ENCODE peak calls at places on chromosomes 2 and 18, in five cellular contexts. I is trophoblast cell, Y is IMR-90, G is mesenchymal stem cell, Z is H1. C is an unnamed sample.

GRCh38 chr18:35861367-35862114 is 110.9 kb upstream of the RMP24 start:
- DNase-seq in I (no peak), Y (no peak), G (no peak), Z (no peak), C (peak; percentile 47)

GRCh38 chr2:200373196-200373595 is 66.7 kb downstream of the SPATS2L start:
- DNase-seq in I (no peak), Y (no peak), G (no peak), Z (no peak), C (no peak)

GRCh38 chr18:33116376-33116775 is 324.1 kb downstream of the CCDC178 start:
- DNase-seq in I (no peak), Y (no peak), G (no peak), Z (no peak), C (no peak)

GRCh38 chr2:219402665-219403515 is 15.2 kb upstream of the DNPEP start:
- DNase-seq in I (peak; percentile 66), Y (peak; percentile 88), G (peak; percentile 86), Z (no peak), C (peak; percentile 90)

GRCh38 chr2:152088006-152088405 is 10.8 kb downstream of the CACNB4 start:
- DNase-seq in I (no peak), Y (no peak), G (no peak), Z (no peak), C (no peak)

GRCh38 chr18:37553633-37554398 is 11.8 kb downstream of the CELF4 start:
- DNase-seq in I (no peak), Y (no peak), G (no peak), Z (no peak), C (peak; percentile 62)

GRCh38 chr2:166410828-166411472 is 35.2 kb upstream of the SCN9A start:
- DNase-seq in I (peak; percentile 28), Y (peak; percentile 96), G (peak; percentile 76), Z (no peak), C (peak; percentile 22)

GRCh38 chr2:216023055-216023648 is 9.8 kb upstream of the MREG start:
- DNase-seq in I (peak; percentile 48), Y (peak; percentile 52), G (peak; percentile 60), Z (peak; percentile 31), C (peak; percentile 77)

GRCh38 chr18:10892801-10893595 is 256.4 kb downstream of the PIEZO2 start:
- DNase-seq in I (no peak), Y (peak; percentile 20), G (peak; percentile 67), Z (no peak), C (no peak)

GRCh38 chr18:24837065-24837464 is 376.6 kb downstream of the HRH4 start:
- DNase-seq in I (no peak), Y (peak; percentile 98), G (peak; percentile 87), Z (no peak), C (no peak)

GRCh38 chr2:179340678-179341077 is 76.0 kb upstream of the SESTD1 start:
- DNase-seq in I (peak; percentile 77), Y (peak; percentile 28), G (peak; percentile 19), Z (no peak), C (peak; percentile 44)

GRCh38 chr2:69786105-69786504 is 43.4 kb upstream of the GMCL1 start:
- DNase-seq in I (no peak), Y (no peak), G (no peak), Z (no peak), C (no peak)

GRCh38 chr2:47056875-47057731 is 98.0 kb downstream of the STPG4 start:
- DNase-seq in I (no peak), Y (no peak), G (peak; percentile 45), Z (no peak), C (no peak)

GRCh38 chr2:20534913-20535801 is 88.3 kb downstream of the RHOB start:
- DNase-seq in I (peak; percentile 93), Y (no peak), G (no peak), Z (no peak), C (peak; percentile 73)
- H3K4me1 ChIP-seq in I (peaks cover 58% of the 10 kb centered on the region), Y (peaks cover 2% of the 10 kb centered on the region), G (peaks cover 11% of the 10 kb centered on the region), Z (peaks cover 26% of the 10 kb centered on the region), C (peaks cover 14% of the 10 kb centered on the region)

DNA sequence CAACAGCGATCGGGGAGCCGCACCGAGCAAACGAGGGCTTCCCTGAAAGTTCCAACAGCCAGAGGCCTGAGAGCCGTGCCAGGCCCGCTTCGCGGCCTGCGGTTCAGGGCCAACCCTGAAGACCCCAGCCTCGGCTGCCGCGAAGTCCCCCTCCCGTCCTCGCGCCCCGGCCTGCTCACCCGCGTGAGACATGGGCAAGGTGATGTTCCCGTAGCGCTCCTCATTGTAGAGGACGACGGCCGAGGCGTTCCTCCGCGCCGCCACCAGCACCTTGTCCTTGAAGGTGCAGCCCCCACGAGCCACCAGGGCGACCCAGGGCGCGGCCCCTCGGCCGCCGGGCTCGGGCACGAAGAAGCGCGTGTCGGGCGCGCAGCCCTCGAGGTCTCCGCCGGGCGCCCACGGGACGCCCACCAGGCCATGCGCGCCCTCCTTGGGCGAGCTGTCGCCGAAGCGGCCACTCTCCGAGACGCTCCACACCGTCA is 510 bp downstream of the RNF149 start:
- DNase-seq in I (no peak), Y (no peak), G (peak; percentile 41), Z (no peak), C (peak; percentile 45)
- H2BK120ac ChIP-seq in I (peak overlapping the region; percentile 42), Y (peak overlapping the region; percentile 21), G (peak overlapping the region; percentile 74), Z (no peak overlapping the region), C (no peak overlapping the region)

GRCh38 chr2:68251187-68251854 is 1.0 kb downstream of the PPP3R1 start:
- DNase-seq in I (peak; percentile 71), Y (peak; percentile 76), G (peak; percentile 86), Z (peak; percentile 25), C (peak; percentile 90)

GRCh38 chr2:68248806-68249205 is 3.5 kb downstream of the PPP3R1 start:
- DNase-seq in I (no peak), Y (no peak), G (no peak), Z (no peak), C (peak; percentile 30)

GRCh38 chr2:68251855-68252406 is 401 bp downstream of the PPP3R1 start:
- DNase-seq in I (no peak), Y (no peak), G (no peak), Z (no peak), C (peak; percentile 37)

GRCh38 chr2:68250652-68251186 is 1.6 kb downstream of the PPP3R1 start:
- DNase-seq in I (no peak), Y (no peak), G (no peak), Z (no peak), C (no peak)

GRCh38 chr2:68250196-68250595 is 2.1 kb downstream of the PPP3R1 start:
- DNase-seq in I (no peak), Y (no peak), G (no peak), Z (no peak), C (no peak)
- H3K4me1 ChIP-seq in I (peaks cover 5% of the 10 kb centered on the region), Y (peaks cover 13% of the 10 kb centered on the region), G (peaks cover 3% of the 10 kb centered on the region), Z (peaks cover 6% of the 10 kb centered on the region), C (peaks cover 21% of the 10 kb centered on the region)

DNA sequence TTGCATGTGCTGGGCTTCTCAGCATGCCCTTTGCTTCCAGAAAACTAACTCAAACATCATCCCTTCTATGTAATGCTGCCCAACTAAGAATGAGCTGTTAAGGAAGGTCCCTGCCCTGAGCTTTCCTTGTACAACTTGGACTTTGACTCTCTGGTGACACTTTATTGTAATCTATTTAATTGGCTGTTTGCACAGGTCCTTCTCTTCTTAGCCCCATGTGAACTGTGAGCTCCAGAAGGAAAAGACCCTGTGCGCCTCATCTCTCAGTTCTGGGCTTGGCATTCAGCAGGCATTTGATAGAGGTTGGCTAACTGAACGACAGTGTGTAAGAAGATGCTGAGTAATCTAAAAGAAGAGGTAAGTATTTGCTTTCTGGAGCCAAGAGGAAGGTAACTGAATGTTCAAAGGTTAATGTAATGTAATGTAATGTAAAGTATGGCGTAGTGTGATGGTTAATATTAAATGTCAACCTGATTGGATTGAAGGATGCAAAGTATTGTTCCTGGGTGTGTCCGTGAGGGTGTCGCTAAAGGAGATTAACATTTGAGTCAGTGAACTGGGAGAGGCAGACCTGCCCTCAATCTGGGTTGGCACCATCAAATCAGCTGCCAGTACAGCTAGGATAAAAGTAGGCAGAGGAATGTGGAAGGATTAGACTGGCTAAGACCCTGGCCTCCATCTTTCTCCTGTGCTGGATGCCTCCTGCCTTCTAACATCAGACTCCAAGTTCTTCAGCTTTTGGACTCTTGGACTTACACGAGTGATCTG is 60.8 kb upstream of the CCDC195 start:
- DNase-seq in I (no peak), Y (no peak), G (no peak), Z (no peak), C (no peak)
- H2BK120ac ChIP-seq in I (no peak overlapping the region), Y (no peak overlapping the region), G (no peak overlapping the region), Z (no peak overlapping the region), C (no peak overlapping the region)

GRCh38 chr2:8309131-8309530 is 372.7 kb upstream of the ID2 start:
- DNase-seq in I (no peak), Y (no peak), G (peak; percentile 27), Z (no peak), C (no peak)

GRCh38 chr2:8307779-8308178 is 374.1 kb upstream of the ID2 start:
- DNase-seq in I (no peak), Y (no peak), G (no peak), Z (no peak), C (no peak)

GRCh38 chr2:8312221-8312620 is 369.6 kb upstream of the ID2 start:
- DNase-seq in I (no peak), Y (no peak), G (no peak), Z (no peak), C (no peak)

GRCh38 chr2:8312861-8313768 is 368.7 kb upstream of the ID2 start:
- DNase-seq in I (no peak), Y (peak; percentile 11), G (peak; percentile 41), Z (no peak), C (peak; percentile 88)

DNA sequence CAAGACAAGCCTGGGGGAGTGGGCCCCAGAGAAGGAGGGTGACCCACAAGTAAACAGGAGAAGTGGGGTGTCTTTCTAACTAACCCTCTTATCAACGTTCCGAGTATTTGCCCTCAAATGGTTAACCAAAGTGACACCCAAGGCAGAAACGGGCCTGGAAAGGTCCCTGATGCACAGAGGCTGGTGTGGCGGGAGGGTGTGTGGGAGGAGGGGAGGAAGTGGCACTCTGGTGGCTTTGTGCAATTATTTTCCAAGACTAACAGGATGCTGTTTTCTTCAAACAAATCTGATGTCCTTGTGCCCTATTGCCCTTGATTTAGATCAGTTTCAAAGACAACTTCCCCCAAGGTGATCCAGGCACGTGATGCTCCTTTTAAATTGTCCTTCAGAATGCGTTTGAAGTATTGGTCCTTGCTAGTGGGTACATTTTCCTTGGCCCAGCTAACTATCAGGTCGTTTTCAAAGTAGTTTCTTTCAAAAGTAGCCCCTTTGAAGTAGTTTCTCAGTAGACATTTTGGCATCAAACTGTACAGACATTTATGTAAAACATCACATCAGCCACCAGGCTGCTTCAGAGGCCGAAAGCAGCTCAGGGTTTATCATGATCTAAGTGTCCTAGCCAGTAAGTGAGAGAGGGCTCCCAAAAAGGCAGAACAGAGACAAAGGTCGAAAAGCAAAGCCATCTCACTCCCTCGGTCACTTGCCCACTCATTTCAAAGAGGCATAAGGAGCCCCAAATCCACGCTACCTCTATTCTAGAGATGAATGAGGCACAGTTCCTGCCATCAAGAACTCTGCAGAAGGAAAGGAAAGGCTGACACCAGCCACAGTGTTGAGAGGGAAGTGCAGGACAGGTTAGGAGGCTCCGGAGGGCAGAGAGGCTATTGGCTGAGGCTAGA is 371.1 kb upstream of the ID2 start:
- DNase-seq in I (no peak), Y (no peak), G (no peak), Z (no peak), C (no peak)
- H3K4me1 ChIP-seq in I (no peaks in the 10 kb centered on the region), Y (peaks cover 12% of the 10 kb centered on the region), G (peaks cover 8% of the 10 kb centered on the region), Z (peaks cover 4% of the 10 kb centered on the region), C (peaks cover 7% of the 10 kb centered on the region)